ENCODE peak calls at places on chromosomes 2 and 18, in nine cellular contexts. H, N, T, F, L, R, M, O and S are unnamed samples. For H3K27me3, H3K4me1 and H3K9me3, the result is how much of the 10 kb centered on the place peaks cover.

GRCh38 chr2:57937456-57937855 is 109.2 kb upstream of the VRK2 start:
- DNase-seq in H (no peak), N (no peak), T (no peak), F (no peak), L (no peak), R (no peak), M (no peak), O (no peak), S (no peak)

GRCh38 chr2:209236369-209236768 is 187.5 kb upstream of the MAP2 start:
- DNase-seq in H (no peak), N (no peak), T (no peak), F (no peak), L (no peak), R (no peak), M (no peak), O (peak), S (no peak)

GRCh38 chr2:218904176-218904575 is 23.5 kb downstream of the WNT10A start:
- DNase-seq in H (no peak), N (no peak), T (no peak), F (no peak), L (no peak), R (no peak), M (no peak), O (no peak), S (no peak)

GRCh38 chr2:43370705-43371104 is 144.3 kb upstream of the ZFP36L2 start:
- DNase-seq in H (no peak), N (no peak), T (no peak), F (no peak), L (no peak), R (no peak), M (no peak), O (no peak), S (no peak)

GRCh38 chr18:9454061-9454703 is 21.1 kb upstream of the RALBP1 start:
- DNase-seq in H (no peak), N (no peak), T (no peak), F (no peak), L (no peak), R (no peak), M (no peak), O (no peak), S (no peak)

GRCh38 chr2:151843669-151844017 is 15.4 kb upstream of the ARL5A start:
- DNase-seq in H (no peak), N (no peak), T (no peak), F (no peak), L (no peak), R (no peak), M (no peak), O (no peak), S (no peak)

GRCh38 chr18:34222025-34222395 is 2.7 kb downstream of the NOL4 start:
- DNase-seq in H (no peak), N (no peak), T (no peak), F (no peak), L (no peak), R (no peak), M (no peak), O (no peak), S (no peak)

GRCh38 chr2:240217431-240218301 is 77.2 kb upstream of the OTOS start:
- DNase-seq in H (peak), N (no peak), T (peak), F (peak), L (peak), R (no peak), M (peak), O (no peak), S (no peak)

GRCh38 chr2:197838036-197838435 is 33.6 kb downstream of the PLCL1 start:
- DNase-seq in H (no peak), N (no peak), T (no peak), F (no peak), L (no peak), R (no peak), M (no peak), O (no peak), S (no peak)

GRCh38 chr2:7911196-7911595 is 770.7 kb upstream of the ID2 start:
- DNase-seq in H (no peak), N (no peak), T (no peak), F (no peak), L (no peak), R (no peak), M (no peak), O (no peak), S (no peak)

GRCh38 chr18:5370332-5370731 is 74.8 kb upstream of the ZBTB14 start:
- DNase-seq in H (no peak), N (no peak), T (no peak), F (no peak), L (no peak), R (no peak), M (no peak), O (no peak), S (no peak)

GRCh38 chr2:133287709-133288108 is 280.6 kb downstream of the NCKAP5 start:
- DNase-seq in H (no peak), N (no peak), T (no peak), F (no peak), L (no peak), R (no peak), M (no peak), O (no peak), S (no peak)

GRCh38 chr18:49944681-49945080 is 131.3 kb upstream of the ACAA2 start:
- DNase-seq in H (no peak), N (no peak), T (no peak), F (no peak), L (no peak), R (no peak), M (no peak), O (no peak), S (no peak)

GRCh38 chr2:19359456-19359855 is 1.0 kb upstream of the OSR1 start:
- DNase-seq in H (no peak), N (no peak), T (no peak), F (no peak), L (no peak), R (no peak), M (no peak), O (no peak), S (no peak)

GRCh38 chr2:85753525-85754312 is at the start of gene ATOH8:
- DNase-seq in H (no peak), N (peak), T (peak), F (peak), L (peak), R (peak), M (peak), O (peak), S (peak)

GRCh38 chr2:66696856-66697255 is 261.9 kb downstream of the MEIS1 start:
- DNase-seq in H (no peak), N (no peak), T (no peak), F (no peak), L (no peak), R (no peak), M (no peak), O (no peak), S (no peak)

GRCh38 chr2:187922841-187923240 is 368.6 kb upstream of the TFPI start:
- DNase-seq in H (no peak), N (no peak), T (no peak), F (no peak), L (no peak), R (no peak), M (no peak), O (no peak), S (no peak)

GRCh38 chr18:13290856-13291271 is 72.3 kb downstream of the LDLRAD4 start:
- DNase-seq in H (no peak), N (no peak), T (no peak), F (no peak), L (no peak), R (no peak), M (no peak), O (no peak), S (no peak)

GRCh38 chr18:58209326-58209725 is 165.3 kb downstream of the NEDD4L start:
- DNase-seq in H (no peak), N (no peak), T (no peak), F (no peak), L (no peak), R (no peak), M (no peak), O (no peak), S (no peak)

GRCh38 chr2:222609391-222609790 is 46.5 kb downstream of the FARSB start:
- DNase-seq in H (no peak), N (no peak), T (no peak), F (no peak), L (no peak), R (no peak), M (no peak), O (no peak), S (no peak)

GRCh38 chr2:178241852-178242551 is 47.7 kb downstream of the OSBPL6 start:
- DNase-seq in H (peak), N (peak), T (peak), F (peak), L (peak), R (no peak), M (no peak), O (no peak), S (peak)

GRCh38 chr2:237673130-237673921 is 45.9 kb downstream of the LRRFIP1 start:
- DNase-seq in H (peak), N (no peak), T (peak), F (no peak), L (peak), R (peak), M (peak), O (no peak), S (peak)

GRCh38 chr2:214604861-214605260 is 194.0 kb downstream of the VWC2L start:
- DNase-seq in H (no peak), N (no peak), T (no peak), F (no peak), L (no peak), R (no peak), M (no peak), O (no peak), S (no peak)

GRCh38 chr2:27262379-27263286 is at the start of gene SLC30A3:
- DNase-seq in H (peak), N (peak), T (peak), F (peak), L (peak), R (peak), M (peak), O (peak), S (peak)

GRCh38 chr2:15599994-15600393 is 8.3 kb downstream of the DDX1 start:
- DNase-seq in H (no peak), N (no peak), T (no peak), F (no peak), L (no peak), R (no peak), M (no peak), O (no peak), S (no peak)

GRCh38 chr2:174023591-174024523 is 58.7 kb upstream of the SP3 start:
- DNase-seq in H (peak), N (peak), T (peak), F (peak), L (peak), R (peak), M (no peak), O (no peak), S (peak)

GRCh38 chr2:158388159-158388558 is 68.4 kb downstream of the CCDC148 start:
- DNase-seq in H (no peak), N (no peak), T (no peak), F (no peak), L (no peak), R (no peak), M (no peak), O (no peak), S (no peak)

GRCh38 chr2:170878061-170878460 is 51.0 kb upstream of the GORASP2 start:
- DNase-seq in H (no peak), N (no peak), T (no peak), F (no peak), L (no peak), R (no peak), M (no peak), O (no peak), S (no peak)

GRCh38 chr2:61272421-61273070 is 110.6 kb downstream of the C2orf74 start:
- DNase-seq in H (no peak), N (no peak), T (no peak), F (no peak), L (no peak), R (no peak), M (no peak), O (no peak), S (no peak)

GRCh38 chr2:235594041-235594440 is 100.2 kb downstream of the AGAP1 start:
- DNase-seq in H (peak), N (no peak), T (no peak), F (no peak), L (no peak), R (no peak), M (no peak), O (no peak), S (no peak)

GRCh38 chr2:107811982-107812381 is 14.7 kb upstream of the RGPD4 start:
- DNase-seq in H (no peak), N (no peak), T (no peak), F (no peak), L (no peak), R (no peak), M (no peak), O (no peak), S (no peak)

GRCh38 chr2:6970551-6970950 is 53.3 kb downstream of the RNF144A start:
- DNase-seq in H (no peak), N (no peak), T (no peak), F (no peak), L (no peak), R (no peak), M (no peak), O (no peak), S (no peak)

GRCh38 chr2:8298783-8299182 is 383.1 kb upstream of the ID2 start:
- DNase-seq in H (no peak), N (no peak), T (peak), F (no peak), L (no peak), R (no peak), M (no peak), O (no peak), S (peak)

GRCh38 chr2:9675369-9676351 is 44.9 kb upstream of the YWHAQ start:
- DNase-seq in H (no peak), N (no peak), T (no peak), F (no peak), L (no peak), R (no peak), M (no peak), O (no peak), S (no peak)

GRCh38 chr18:10685484-10685883 is 159.7 kb downstream of the NAPG start:
- DNase-seq in H (no peak), N (no peak), T (no peak), F (no peak), L (no peak), R (no peak), M (no peak), O (no peak), S (no peak)

GRCh38 chr18:10681581-10682367 is 155.9 kb downstream of the NAPG start:
- DNase-seq in H (no peak), N (no peak), T (no peak), F (no peak), L (no peak), R (no peak), M (no peak), O (no peak), S (no peak)

GRCh38 chr18:10687161-10687925 is 161.5 kb downstream of the NAPG start:
- DNase-seq in H (no peak), N (no peak), T (no peak), F (no peak), L (no peak), R (no peak), M (no peak), O (no peak), S (no peak)

GRCh38 chr18:10682368-10682714 is 156.5 kb downstream of the NAPG start:
- DNase-seq in H (no peak), N (no peak), T (no peak), F (no peak), L (no peak), R (no peak), M (no peak), O (no peak), S (no peak)
- H3K27me3 ChIP-seq in H (under half), N (under half), T (under half), F (under half), L (under half), R (under half), M (under half), O (under half), S (under half)

DNA sequence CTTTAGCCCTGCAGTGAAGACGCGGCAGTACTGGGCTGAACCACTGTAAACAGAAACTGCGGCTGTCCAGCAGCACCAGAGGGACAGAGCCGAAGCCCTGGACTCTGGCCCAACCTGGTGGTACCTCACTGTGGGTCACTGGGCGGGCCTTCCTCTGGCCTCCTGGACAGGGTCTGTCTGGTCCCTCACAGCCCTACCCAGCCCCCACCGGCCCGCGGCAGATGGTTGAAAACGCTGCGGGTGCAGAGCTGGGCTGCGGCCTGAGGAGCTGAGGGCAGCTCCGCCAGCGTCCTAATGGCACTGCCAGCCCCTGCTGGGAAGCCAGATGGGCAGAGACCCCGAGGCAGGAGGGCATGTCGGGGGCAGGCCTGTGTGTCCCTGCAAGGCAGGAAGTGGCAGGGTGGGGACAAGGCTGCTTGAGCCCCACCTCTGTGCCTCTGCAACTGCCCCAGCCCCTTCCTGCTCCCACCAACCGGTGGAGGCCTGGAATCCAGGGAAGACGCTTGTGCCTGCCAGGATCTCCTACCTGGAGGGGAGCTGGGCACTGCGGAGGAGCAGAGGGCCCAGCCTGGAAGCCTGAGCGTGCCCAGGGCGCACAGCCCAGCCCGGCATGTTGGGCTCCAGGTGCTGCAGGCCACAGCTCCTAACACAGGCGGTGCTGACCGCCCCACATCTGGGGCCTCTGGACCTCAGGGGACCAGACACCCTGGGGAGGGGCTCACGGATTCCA is 36.3 kb downstream of the HS6ST1 start:
- DNase-seq in H (no peak), N (no peak), T (no peak), F (peak), L (no peak), R (peak), M (peak), O (no peak), S (no peak)
- H3K4me1 ChIP-seq in H (under half), N (under half), T (under half), F (under half), L (half or more), R (half or more), M (under half), O (under half), S (under half)

DNA sequence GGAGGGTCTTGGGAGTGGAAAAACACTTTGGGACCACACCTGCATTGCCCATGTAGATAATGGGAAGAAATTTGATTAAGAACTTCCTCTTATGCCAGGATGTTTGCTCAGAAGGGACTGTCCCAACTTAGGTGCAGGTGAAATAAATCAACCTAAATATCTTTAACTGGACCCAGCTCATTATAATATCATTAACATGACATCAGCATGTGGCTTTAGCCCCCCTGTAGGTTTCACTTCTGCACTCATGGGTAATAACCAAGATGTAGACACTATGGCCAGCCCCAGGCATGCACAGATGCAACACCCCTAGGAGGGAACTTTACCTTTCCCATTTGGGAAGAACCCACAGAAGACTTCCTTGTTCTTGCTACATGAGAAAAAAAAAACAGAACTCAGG is 227.4 kb upstream of the ZNF804A start:
- DNase-seq in H (no peak), N (no peak), T (no peak), F (no peak), L (no peak), R (no peak), M (no peak), O (no peak), S (no peak)
- H3K9me3 ChIP-seq in H (under half), N (under half), T (under half), F (under half), L (under half), R (under half), M (under half), O (under half), S (under half)

GRCh38 chr2:228446732-228447131 is 265.2 kb upstream of the SPHKAP start:
- DNase-seq in H (no peak), N (no peak), T (no peak), F (no peak), L (no peak), R (no peak), M (peak), O (no peak), S (no peak)

GRCh38 chr2:228447266-228447915 is 265.9 kb upstream of the SPHKAP start:
- DNase-seq in H (no peak), N (no peak), T (no peak), F (no peak), L (no peak), R (no peak), M (no peak), O (no peak), S (no peak)

DNA sequence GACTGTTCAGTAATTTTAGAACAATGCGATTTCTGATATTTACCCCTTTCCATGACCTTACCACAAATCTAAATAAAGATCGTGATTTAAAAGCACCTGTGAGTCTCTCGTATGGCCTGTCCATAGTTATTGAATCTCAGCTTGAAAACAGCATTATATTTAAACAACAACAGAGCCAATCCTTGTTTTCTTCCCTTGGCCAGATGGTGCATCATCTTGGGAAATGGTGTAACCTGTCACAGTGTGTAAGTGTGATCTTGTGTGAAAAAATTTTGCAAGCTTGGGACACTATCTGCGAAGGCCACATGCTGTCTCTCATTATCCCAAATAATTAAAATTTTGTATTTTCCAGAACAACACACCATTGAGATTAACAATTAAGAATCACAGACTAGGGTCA is 262.7 kb upstream of the SPHKAP start:
- DNase-seq in H (no peak), N (no peak), T (no peak), F (no peak), L (no peak), R (no peak), M (no peak), O (no peak), S (no peak)
- H3K27me3 ChIP-seq in H (under half), N (under half), T (under half), F (under half), L (under half), R (under half), M (under half), O (under half), S (under half)

GRCh38 chr2:46435796-46436360 is 43.5 kb upstream of the TMEM247 start:
- DNase-seq in H (no peak), N (no peak), T (no peak), F (no peak), L (no peak), R (no peak), M (no peak), O (no peak), S (no peak)

GRCh38 chr2:46438102-46438501 is 41.3 kb upstream of the TMEM247 start:
- DNase-seq in H (no peak), N (no peak), T (no peak), F (no peak), L (no peak), R (no peak), M (no peak), O (no peak), S (no peak)

GRCh38 chr2:46434851-46435273 is 44.5 kb upstream of the TMEM247 start:
- DNase-seq in H (no peak), N (no peak), T (no peak), F (no peak), L (no peak), R (no peak), M (no peak), O (no peak), S (no peak)

GRCh38 chr2:46435353-46435752 is 44.0 kb upstream of the TMEM247 start:
- DNase-seq in H (no peak), N (no peak), T (no peak), F (no peak), L (no peak), R (no peak), M (no peak), O (no peak), S (no peak)

GRCh38 chr2:46436800-46437199 is 42.6 kb upstream of the TMEM247 start:
- DNase-seq in H (no peak), N (no peak), T (no peak), F (no peak), L (no peak), R (no peak), M (no peak), O (no peak), S (no peak)
- H3K4me1 ChIP-seq in H (under half), N (under half), T (under half), F (under half), L (under half), R (under half), M (under half), O (under half), S (under half)

GRCh38 chr2:82023710-82024109 is 1719.2 kb upstream of the LRRTM1 start:
- DNase-seq in H (no peak), N (no peak), T (no peak), F (no peak), L (no peak), R (no peak), M (no peak), O (no peak), S (no peak)
- H3K9me3 ChIP-seq in H (under half), N (under half), T (under half), F (under half), L (under half), R (under half), M (under half), O (under half), S (under half)

GRCh38 chr2:117195381-117195780 is 619.1 kb upstream of the DDX18 start:
- DNase-seq in H (no peak), N (no peak), T (no peak), F (no peak), L (no peak), R (no peak), M (no peak), O (no peak), S (no peak)

GRCh38 chr2:117199511-117199910 is 615.0 kb upstream of the DDX18 start:
- DNase-seq in H (no peak), N (no peak), T (no peak), F (no peak), L (no peak), R (no peak), M (no peak), O (no peak), S (no peak)
- H3K27me3 ChIP-seq in H (under half), N (under half), T (under half), F (under half), L (under half), R (under half), M (under half), O (under half), S (under half)